ENCODE peak calls at places on chromosomes 11 and 22, in six cellular contexts. One of them, this sample, is unnamed.

GRCh38 chr11:75781296-75781695 is 12.7 kb downstream of the DGAT2 start:
- DNase-seq in H1: no peak
- DNase-seq in IMR-90: no peak
- DNase-seq in neuronal stem cell: no peak
- DNase-seq in fibroblast of lung: no peak
- DNase-seq in A549: no peak
- DNase-seq in this sample: no peak

GRCh38 chr22:29207562-29208501 is 2.1 kb downstream of the EMID1 start:
- DNase-seq in H1: no peak
- DNase-seq in neuronal stem cell: no peak
- DNase-seq in IMR-90: no peak
- DNase-seq in fibroblast of lung: no peak
- DNase-seq in A549: no peak
- DNase-seq in this sample: no peak

GRCh38 chr11:19511413-19512183 is 201.0 kb upstream of the NAV2 start:
- DNase-seq in neuronal stem cell: no peak
- DNase-seq in H1: no peak
- DNase-seq in A549: no peak
- DNase-seq in fibroblast of lung: peak; percentile 23
- DNase-seq in IMR-90: no peak
- DNase-seq in this sample: peak; percentile 73

GRCh38 chr22:30308518-30309230 is 18.1 kb downstream of the TBC1D10A start:
- DNase-seq in IMR-90: peak; percentile 73
- DNase-seq in H1: no peak
- DNase-seq in fibroblast of lung: peak; percentile 81
- DNase-seq in neuronal stem cell: no peak
- DNase-seq in A549: no peak
- DNase-seq in this sample: no peak

GRCh38 chr11:35605691-35606090 is 12.6 kb upstream of the FJX1 start:
- DNase-seq in A549: no peak
- DNase-seq in fibroblast of lung: peak; percentile 71
- DNase-seq in H1: no peak
- DNase-seq in IMR-90: peak; percentile 59
- DNase-seq in neuronal stem cell: no peak
- DNase-seq in this sample: no peak

GRCh38 chr11:46413755-46414465 is 22.3 kb upstream of the CHRM4 start:
- DNase-seq in IMR-90: peak; percentile 10
- DNase-seq in A549: peak; percentile 67
- DNase-seq in fibroblast of lung: no peak
- DNase-seq in neuronal stem cell: no peak
- DNase-seq in H1: no peak
- DNase-seq in this sample: no peak

GRCh38 chr22:25395915-25396314 is 168.6 kb upstream of the GRK3 start:
- DNase-seq in IMR-90: no peak
- DNase-seq in neuronal stem cell: no peak
- DNase-seq in fibroblast of lung: no peak
- DNase-seq in H1: no peak
- DNase-seq in A549: no peak
- DNase-seq in this sample: no peak

GRCh38 chr11:134586726-134587125 is 174.7 kb upstream of the B3GAT1 start:
- DNase-seq in H1: peak; percentile 7
- DNase-seq in A549: no peak
- DNase-seq in fibroblast of lung: no peak
- DNase-seq in neuronal stem cell: no peak
- DNase-seq in IMR-90: no peak
- DNase-seq in this sample: no peak

GRCh38 chr11:18669211-18669593 is 29.4 kb upstream of the TMEM86A start:
- DNase-seq in neuronal stem cell: no peak
- DNase-seq in A549: no peak
- DNase-seq in H1: no peak
- DNase-seq in IMR-90: no peak
- DNase-seq in fibroblast of lung: peak; percentile 13
- DNase-seq in this sample: no peak

GRCh38 chr11:122786896-122787295 is 51.4 kb upstream of the CRTAM start:
- DNase-seq in neuronal stem cell: no peak
- DNase-seq in fibroblast of lung: no peak
- DNase-seq in IMR-90: no peak
- DNase-seq in H1: no peak
- DNase-seq in A549: no peak
- DNase-seq in this sample: no peak

GRCh38 chr11:66050581-66051231 is 1.5 kb upstream of the SF3B2 start:
- DNase-seq in neuronal stem cell: no peak
- DNase-seq in A549: no peak
- DNase-seq in H1: peak; percentile 49
- DNase-seq in IMR-90: no peak
- DNase-seq in fibroblast of lung: no peak
- DNase-seq in this sample: no peak

GRCh38 chr11:129694538-129694937 is 121.1 kb upstream of the TMEM45B start:
- DNase-seq in H1: no peak
- DNase-seq in A549: no peak
- DNase-seq in neuronal stem cell: no peak
- DNase-seq in IMR-90: no peak
- DNase-seq in fibroblast of lung: no peak
- DNase-seq in this sample: no peak

GRCh38 chr22:28761449-28761755 is 11.1 kb upstream of the CCDC117 start:
- DNase-seq in fibroblast of lung: no peak
- DNase-seq in H1: no peak
- DNase-seq in A549: no peak
- DNase-seq in IMR-90: no peak
- DNase-seq in neuronal stem cell: no peak
- DNase-seq in this sample: no peak

GRCh38 chr11:117936973-117937372 is 7.8 kb upstream of the TMPRSS13 start:
- DNase-seq in A549: no peak
- DNase-seq in H1: no peak
- DNase-seq in neuronal stem cell: no peak
- DNase-seq in fibroblast of lung: no peak
- DNase-seq in IMR-90: no peak
- DNase-seq in this sample: no peak

GRCh38 chr11:23732026-23732425 is 764.8 kb upstream of the LUZP2 start:
- DNase-seq in A549: peak; percentile 10
- DNase-seq in IMR-90: peak; percentile 65
- DNase-seq in neuronal stem cell: no peak
- DNase-seq in H1: no peak
- DNase-seq in fibroblast of lung: peak; percentile 71
- DNase-seq in this sample: no peak

GRCh38 chr22:24466831-24467249 is 28.3 kb upstream of the UPB1 start:
- DNase-seq in neuronal stem cell: no peak
- DNase-seq in H1: no peak
- DNase-seq in A549: peak; percentile 17
- DNase-seq in fibroblast of lung: peak; percentile 77
- DNase-seq in IMR-90: peak; percentile 74
- DNase-seq in this sample: peak; percentile 94

GRCh38 chr22:36360011-36360410 is 27.8 kb downstream of the MYH9 start:
- DNase-seq in neuronal stem cell: no peak
- DNase-seq in H1: no peak
- DNase-seq in IMR-90: no peak
- DNase-seq in A549: no peak
- DNase-seq in fibroblast of lung: no peak
- DNase-seq in this sample: no peak

GRCh38 chr22:19448076-19448607 is 631 bp upstream of the C22orf39 start:
- DNase-seq in fibroblast of lung: peak; percentile 64
- DNase-seq in A549: peak; percentile 31
- DNase-seq in neuronal stem cell: no peak
- DNase-seq in H1: no peak
- DNase-seq in IMR-90: peak; percentile 43
- DNase-seq in this sample: no peak

GRCh38 chr11:66745356-66746235 is 16.6 kb upstream of the SPTBN2 start:
- DNase-seq in IMR-90: no peak
- DNase-seq in A549: peak; percentile 51
- DNase-seq in neuronal stem cell: no peak
- DNase-seq in fibroblast of lung: no peak
- DNase-seq in H1: peak; percentile 56
- DNase-seq in this sample: peak; percentile 10

GRCh38 chr22:23419931-23420330 is 160.2 kb downstream of the IGLL1 start:
- DNase-seq in neuronal stem cell: no peak
- DNase-seq in H1: no peak
- DNase-seq in fibroblast of lung: no peak
- DNase-seq in A549: no peak
- DNase-seq in IMR-90: no peak
- DNase-seq in this sample: no peak

GRCh38 chr11:457071-457760 is 7.1 kb downstream of the PTDSS2 start:
- DNase-seq in H1: no peak
- DNase-seq in fibroblast of lung: no peak
- DNase-seq in neuronal stem cell: no peak
- DNase-seq in IMR-90: no peak
- DNase-seq in A549: no peak
- DNase-seq in this sample: no peak

GRCh38 chr11:125188021-125188420 is 23.5 kb downstream of the PKNOX2 start:
- DNase-seq in fibroblast of lung: peak; percentile 74
- DNase-seq in H1: no peak
- DNase-seq in A549: no peak
- DNase-seq in IMR-90: peak; percentile 54
- DNase-seq in neuronal stem cell: no peak
- DNase-seq in this sample: no peak

GRCh38 chr11:76629133-76629852 is 41.3 kb downstream of the LRRC32 start:
- DNase-seq in A549: no peak
- DNase-seq in H1: no peak
- DNase-seq in IMR-90: peak; percentile 75
- DNase-seq in fibroblast of lung: peak; percentile 33
- DNase-seq in neuronal stem cell: no peak
- DNase-seq in this sample: peak; percentile 94

GRCh38 chr22:37146507-37147180 is 3.1 kb downstream of the IL2RB start:
- DNase-seq in fibroblast of lung: no peak
- DNase-seq in A549: no peak
- DNase-seq in neuronal stem cell: no peak
- DNase-seq in IMR-90: no peak
- DNase-seq in H1: no peak
- DNase-seq in this sample: no peak

GRCh38 chr22:49688516-49689254 is 139.0 kb downstream of the BRD1 start:
- DNase-seq in A549: no peak
- DNase-seq in neuronal stem cell: no peak
- DNase-seq in H1: no peak
- DNase-seq in IMR-90: no peak
- DNase-seq in fibroblast of lung: no peak
- DNase-seq in this sample: no peak

GRCh38 chr22:46061431-46062231 is 84.7 kb upstream of the WNT7B start:
- DNase-seq in H1: peak; percentile 84
- DNase-seq in neuronal stem cell: peak; percentile 91
- DNase-seq in A549: no peak
- DNase-seq in IMR-90: no peak
- DNase-seq in fibroblast of lung: no peak
- DNase-seq in this sample: no peak

GRCh38 chr11:43697679-43698078 is 17.1 kb downstream of the HSD17B12 start:
- DNase-seq in neuronal stem cell: no peak
- DNase-seq in fibroblast of lung: peak; percentile 58
- DNase-seq in H1: no peak
- DNase-seq in A549: no peak
- DNase-seq in IMR-90: peak; percentile 64
- DNase-seq in this sample: no peak

GRCh38 chr11:63843042-63843441 is 4.1 kb downstream of the MARK2 start:
- DNase-seq in neuronal stem cell: no peak
- DNase-seq in A549: no peak
- DNase-seq in H1: no peak
- DNase-seq in fibroblast of lung: no peak
- DNase-seq in IMR-90: peak; percentile 32
- DNase-seq in this sample: no peak

GRCh38 chr22:50260801-50261614 is 475 bp downstream of the MAPK12 start:
- DNase-seq in fibroblast of lung: peak; percentile 74
- DNase-seq in neuronal stem cell: no peak
- DNase-seq in A549: peak; percentile 72
- DNase-seq in IMR-90: peak; percentile 67
- DNase-seq in H1: peak; percentile 72
- DNase-seq in this sample: peak; percentile 54

GRCh38 chr11:68632802-68633201 is 51.5 kb upstream of the GAL start:
- DNase-seq in neuronal stem cell: peak; percentile 56
- DNase-seq in A549: peak; percentile 80
- DNase-seq in fibroblast of lung: peak; percentile 61
- DNase-seq in IMR-90: peak; percentile 70
- DNase-seq in H1: peak; percentile 68
- DNase-seq in this sample: peak; percentile 68

GRCh38 chr11:4830909-4831308 is 9.8 kb downstream of the OR51F2 start:
- DNase-seq in neuronal stem cell: no peak
- DNase-seq in H1: no peak
- DNase-seq in IMR-90: no peak
- DNase-seq in fibroblast of lung: no peak
- DNase-seq in A549: no peak
- DNase-seq in this sample: no peak

GRCh38 chr11:26994579-26995210 is 783 bp downstream of the FIBIN start:
- DNase-seq in IMR-90: no peak
- DNase-seq in H1: peak; percentile 47
- DNase-seq in fibroblast of lung: no peak
- DNase-seq in A549: no peak
- DNase-seq in neuronal stem cell: no peak
- DNase-seq in this sample: no peak
- H3K4me2 ChIP-seq in IMR-90: peak overlapping the region; percentile 78
- H3K4me2 ChIP-seq in H1: peak overlapping the region; percentile 82
- H3K4me2 ChIP-seq in fibroblast of lung: peak overlapping the region; percentile 84
- H3K4me2 ChIP-seq in A549: no peak overlapping the region
- H3K4me2 ChIP-seq in neuronal stem cell: no peak overlapping the region
- H3K4me2 ChIP-seq in this sample: no peak overlapping the region

DNA sequence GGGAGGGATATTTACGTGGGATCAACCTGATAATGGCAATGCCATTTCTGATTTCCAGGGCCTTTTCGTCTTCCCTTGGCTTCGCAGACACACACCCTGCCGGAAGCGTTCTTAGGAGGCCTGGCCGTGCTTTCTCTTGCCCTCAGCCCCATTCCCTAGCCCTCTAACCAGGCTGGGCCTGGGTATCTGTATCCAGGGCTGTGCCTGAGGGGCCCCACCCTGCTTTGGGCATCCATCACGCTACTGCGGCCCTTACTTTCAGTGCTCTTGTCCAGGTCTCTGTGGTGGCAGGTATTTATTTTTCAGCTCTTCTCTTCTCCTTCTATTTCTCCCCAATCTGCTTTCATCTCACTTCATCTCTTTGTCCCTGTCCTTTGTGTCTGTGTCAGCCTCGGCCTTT is 105.0 kb downstream of the ZBTB16 start:
- DNase-seq in fibroblast of lung: no peak
- DNase-seq in neuronal stem cell: no peak
- DNase-seq in H1: no peak
- DNase-seq in A549: no peak
- DNase-seq in IMR-90: no peak
- DNase-seq in this sample: no peak
- H3K4me2 ChIP-seq in fibroblast of lung: no peak overlapping the region
- H3K4me2 ChIP-seq in neuronal stem cell: no peak overlapping the region
- H3K4me2 ChIP-seq in H1: no peak overlapping the region
- H3K4me2 ChIP-seq in A549: no peak overlapping the region
- H3K4me2 ChIP-seq in IMR-90: no peak overlapping the region
- H3K4me2 ChIP-seq in this sample: no peak overlapping the region

DNA sequence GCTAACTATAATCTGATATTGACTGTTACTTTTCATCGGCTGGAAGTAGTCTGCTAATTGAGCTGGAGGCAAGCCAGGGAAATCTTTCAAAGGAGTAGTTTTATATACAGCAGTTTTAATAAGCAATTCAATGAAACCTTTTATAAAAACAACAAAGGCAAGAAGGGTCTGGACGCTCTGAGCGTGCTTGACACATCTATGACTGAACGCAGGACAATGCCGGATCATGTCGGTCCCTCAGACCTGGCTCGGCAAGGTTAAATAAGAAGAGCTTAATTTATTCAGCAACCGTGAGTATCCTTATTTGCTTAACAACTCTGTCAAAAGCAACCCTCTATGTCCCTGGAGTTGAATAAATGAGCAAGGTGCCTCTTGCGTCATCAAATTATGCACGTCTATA is 121.3 kb downstream of the NCAM1 start:
- DNase-seq in H1: no peak
- DNase-seq in IMR-90: no peak
- DNase-seq in fibroblast of lung: no peak
- DNase-seq in A549: no peak
- DNase-seq in neuronal stem cell: no peak
- DNase-seq in this sample: no peak
- H3K4me2 ChIP-seq in H1: no peak overlapping the region
- H3K4me2 ChIP-seq in IMR-90: no peak overlapping the region
- H3K4me2 ChIP-seq in fibroblast of lung: no peak overlapping the region
- H3K4me2 ChIP-seq in A549: no peak overlapping the region
- H3K4me2 ChIP-seq in neuronal stem cell: no peak overlapping the region
- H3K4me2 ChIP-seq in this sample: no peak overlapping the region

GRCh38 chr11:58926695-58927094 is 12.6 kb upstream of the GLYATL1 start:
- DNase-seq in A549: peak; percentile 5
- DNase-seq in H1: no peak
- DNase-seq in neuronal stem cell: no peak
- DNase-seq in fibroblast of lung: peak; percentile 75
- DNase-seq in IMR-90: peak; percentile 79
- DNase-seq in this sample: no peak
- H3K4me2 ChIP-seq in A549: peak overlapping the region; percentile 19
- H3K4me2 ChIP-seq in H1: no peak overlapping the region
- H3K4me2 ChIP-seq in neuronal stem cell: no peak overlapping the region
- H3K4me2 ChIP-seq in fibroblast of lung: no peak overlapping the region
- H3K4me2 ChIP-seq in IMR-90: no peak overlapping the region
- H3K4me2 ChIP-seq in this sample: no peak overlapping the region